ENCODE peak calls at places on chromosomes 6 and 20, in six cellular contexts. One of them, this sample, is unnamed.
A peak's percentile ranks its signal among the peaks of the same experiment; 100 is the strongest.

GRCh38 chr6:150018846-150019580 is 6.3 kb downstream of the RAET1L start:
- DNase-seq in activated T-cell treated with anti-CD3 and anti-CD28 coated beads, Interleukin-2, amount 50 U/mL, for 4 hours: no peak
- DNase-seq in OCI-LY7: no peak
- DNase-seq in left colon: no peak
- DNase-seq in heart right ventricle: no peak
- DNase-seq in nephron progenitor cell: no peak
- DNase-seq in this sample: no peak

GRCh38 chr20:62404761-62405107 is 2.4 kb downstream of the CABLES2 start:
- DNase-seq in OCI-LY7: no peak
- DNase-seq in activated T-cell treated with anti-CD3 and anti-CD28 coated beads, Interleukin-2, amount 50 U/mL, for 4 hours: no peak
- DNase-seq in left colon: no peak
- DNase-seq in nephron progenitor cell: no peak
- DNase-seq in heart right ventricle: no peak
- DNase-seq in this sample: no peak

GRCh38 chr6:116446399-116446798 is 14.8 kb upstream of the CALHM6 start:
- DNase-seq in activated T-cell treated with anti-CD3 and anti-CD28 coated beads, Interleukin-2, amount 50 U/mL, for 4 hours: no peak
- DNase-seq in nephron progenitor cell: no peak
- DNase-seq in heart right ventricle: no peak
- DNase-seq in OCI-LY7: no peak
- DNase-seq in left colon: no peak
- DNase-seq in this sample: peak; percentile 53

GRCh38 chr6:89527634-89528033 is 94.7 kb downstream of the ANKRD6 start:
- DNase-seq in nephron progenitor cell: no peak
- DNase-seq in left colon: no peak
- DNase-seq in OCI-LY7: no peak
- DNase-seq in heart right ventricle: no peak
- DNase-seq in activated T-cell treated with anti-CD3 and anti-CD28 coated beads, Interleukin-2, amount 50 U/mL, for 4 hours: no peak
- DNase-seq in this sample: no peak

GRCh38 chr20:59567585-59568508 is 36.5 kb upstream of the PHACTR3 start:
- DNase-seq in left colon: no peak
- DNase-seq in OCI-LY7: no peak
- DNase-seq in activated T-cell treated with anti-CD3 and anti-CD28 coated beads, Interleukin-2, amount 50 U/mL, for 4 hours: no peak
- DNase-seq in heart right ventricle: no peak
- DNase-seq in nephron progenitor cell: no peak
- DNase-seq in this sample: no peak

GRCh38 chr6:24126586-24127192 is 674 bp downstream of the NRSN1 start:
- DNase-seq in nephron progenitor cell: peak; percentile 80
- DNase-seq in OCI-LY7: peak; percentile 39
- DNase-seq in left colon: peak; percentile 30
- DNase-seq in activated T-cell treated with anti-CD3 and anti-CD28 coated beads, Interleukin-2, amount 50 U/mL, for 4 hours: no peak
- DNase-seq in heart right ventricle: peak; percentile 28
- DNase-seq in this sample: peak; percentile 38

GRCh38 chr6:146892613-146893401 is 294.0 kb downstream of the ADGB start:
- DNase-seq in left colon: no peak
- DNase-seq in activated T-cell treated with anti-CD3 and anti-CD28 coated beads, Interleukin-2, amount 50 U/mL, for 4 hours: no peak
- DNase-seq in OCI-LY7: no peak
- DNase-seq in heart right ventricle: no peak
- DNase-seq in nephron progenitor cell: no peak
- DNase-seq in this sample: peak; percentile 97

GRCh38 chr6:63816979-63817436 is 181.4 kb downstream of the PHF3 start:
- DNase-seq in heart right ventricle: no peak
- DNase-seq in activated T-cell treated with anti-CD3 and anti-CD28 coated beads, Interleukin-2, amount 50 U/mL, for 4 hours: no peak
- DNase-seq in left colon: no peak
- DNase-seq in nephron progenitor cell: no peak
- DNase-seq in OCI-LY7: peak; percentile 10
- DNase-seq in this sample: no peak

GRCh38 chr6:69868961-69869360 is 2.6 kb downstream of the COL19A1 start:
- DNase-seq in nephron progenitor cell: no peak
- DNase-seq in OCI-LY7: no peak
- DNase-seq in activated T-cell treated with anti-CD3 and anti-CD28 coated beads, Interleukin-2, amount 50 U/mL, for 4 hours: no peak
- DNase-seq in heart right ventricle: no peak
- DNase-seq in left colon: no peak
- DNase-seq in this sample: no peak

GRCh38 chr20:34112600-34113061 is 588 bp upstream of the EIF2S2 start:
- DNase-seq in nephron progenitor cell: peak; percentile 32
- DNase-seq in activated T-cell treated with anti-CD3 and anti-CD28 coated beads, Interleukin-2, amount 50 U/mL, for 4 hours: no peak
- DNase-seq in OCI-LY7: no peak
- DNase-seq in left colon: peak; percentile 32
- DNase-seq in heart right ventricle: peak; percentile 18
- DNase-seq in this sample: peak; percentile 22

GRCh38 chr6:149683256-149683860 is 34.5 kb downstream of the LATS1 start:
- DNase-seq in left colon: no peak
- DNase-seq in activated T-cell treated with anti-CD3 and anti-CD28 coated beads, Interleukin-2, amount 50 U/mL, for 4 hours: no peak
- DNase-seq in OCI-LY7: no peak
- DNase-seq in heart right ventricle: peak; percentile 19
- DNase-seq in nephron progenitor cell: no peak
- DNase-seq in this sample: no peak

GRCh38 chr20:31596831-31597482 is 8.1 kb upstream of the ID1 start:
- DNase-seq in OCI-LY7: no peak
- DNase-seq in nephron progenitor cell: no peak
- DNase-seq in activated T-cell treated with anti-CD3 and anti-CD28 coated beads, Interleukin-2, amount 50 U/mL, for 4 hours: no peak
- DNase-seq in left colon: no peak
- DNase-seq in heart right ventricle: no peak
- DNase-seq in this sample: no peak

GRCh38 chr20:57582432-57583288 is 21.8 kb downstream of the PCK1 start:
- DNase-seq in activated T-cell treated with anti-CD3 and anti-CD28 coated beads, Interleukin-2, amount 50 U/mL, for 4 hours: no peak
- DNase-seq in left colon: no peak
- DNase-seq in heart right ventricle: peak; percentile 58
- DNase-seq in OCI-LY7: peak; percentile 45
- DNase-seq in nephron progenitor cell: peak; percentile 61
- DNase-seq in this sample: peak; percentile 69